ENCODE peak calls at places on chromosomes 7 and 10, in eight cellular contexts. One of them, this sample, is unnamed.

GRCh38 chr7:35630573-35630972 is 64.4 kb downstream of the HERPUD2 start:
- DNase-seq in left ventricle myocardium inferior: no peak
- DNase-seq in activated CD4-positive, alpha-beta T cell treated with anti-CD3 and anti-CD28 coated beads, Interleukin-2, amount 50 U/mL, for 1 hour: no peak
- DNase-seq in HCT116: no peak
- DNase-seq in kidney epithelial cell: no peak
- DNase-seq in left kidney: peak; percentile 8
- DNase-seq in NCI-H345: no peak
- DNase-seq in HEK293T: no peak
- DNase-seq in this sample: peak; percentile 12

GRCh38 chr10:47098238-47098637 is 187.0 kb downstream of the PTPN20 start:
- DNase-seq in left ventricle myocardium inferior: no peak
- DNase-seq in activated CD4-positive, alpha-beta T cell treated with anti-CD3 and anti-CD28 coated beads, Interleukin-2, amount 50 U/mL, for 1 hour: no peak
- DNase-seq in HCT116: no peak
- DNase-seq in kidney epithelial cell: no peak
- DNase-seq in left kidney: no peak
- DNase-seq in NCI-H345: no peak
- DNase-seq in HEK293T: no peak
- DNase-seq in this sample: no peak

GRCh38 chr10:11882646-11883375 is 59.7 kb downstream of the PROSER2 start:
- DNase-seq in left ventricle myocardium inferior: no peak
- DNase-seq in activated CD4-positive, alpha-beta T cell treated with anti-CD3 and anti-CD28 coated beads, Interleukin-2, amount 50 U/mL, for 1 hour: no peak
- DNase-seq in HCT116: no peak
- DNase-seq in kidney epithelial cell: no peak
- DNase-seq in left kidney: no peak
- DNase-seq in NCI-H345: no peak
- DNase-seq in HEK293T: no peak
- DNase-seq in this sample: no peak

GRCh38 chr10:78777466-78778256 is 291.1 kb upstream of the ZMIZ1 start:
- DNase-seq in left ventricle myocardium inferior: peak; percentile 73
- DNase-seq in activated CD4-positive, alpha-beta T cell treated with anti-CD3 and anti-CD28 coated beads, Interleukin-2, amount 50 U/mL, for 1 hour: no peak
- DNase-seq in HCT116: no peak
- DNase-seq in kidney epithelial cell: no peak
- DNase-seq in left kidney: peak; percentile 76
- DNase-seq in NCI-H345: no peak
- DNase-seq in HEK293T: peak; percentile 49
- DNase-seq in this sample: no peak

GRCh38 chr7:2158331-2159175 is 74.2 kb downstream of the MAD1L1 start:
- DNase-seq in left ventricle myocardium inferior: peak; percentile 8
- DNase-seq in activated CD4-positive, alpha-beta T cell treated with anti-CD3 and anti-CD28 coated beads, Interleukin-2, amount 50 U/mL, for 1 hour: no peak
- DNase-seq in HCT116: no peak
- DNase-seq in kidney epithelial cell: no peak
- DNase-seq in left kidney: no peak
- DNase-seq in NCI-H345: peak; percentile 57
- DNase-seq in HEK293T: no peak
- DNase-seq in this sample: no peak

GRCh38 chr7:33392143-33392542 is 262.8 kb downstream of the BBS9 start:
- DNase-seq in left ventricle myocardium inferior: no peak
- DNase-seq in activated CD4-positive, alpha-beta T cell treated with anti-CD3 and anti-CD28 coated beads, Interleukin-2, amount 50 U/mL, for 1 hour: no peak
- DNase-seq in HCT116: no peak
- DNase-seq in kidney epithelial cell: peak; percentile 1
- DNase-seq in left kidney: peak; percentile 32
- DNase-seq in NCI-H345: peak; percentile 98
- DNase-seq in HEK293T: no peak
- DNase-seq in this sample: no peak

GRCh38 chr7:151796091-151796870 is 80.6 kb downstream of the PRKAG2 start:
- DNase-seq in left ventricle myocardium inferior: peak; percentile 26
- DNase-seq in activated CD4-positive, alpha-beta T cell treated with anti-CD3 and anti-CD28 coated beads, Interleukin-2, amount 50 U/mL, for 1 hour: no peak
- DNase-seq in HCT116: peak; percentile 86
- DNase-seq in kidney epithelial cell: no peak
- DNase-seq in left kidney: no peak
- DNase-seq in NCI-H345: no peak
- DNase-seq in HEK293T: no peak
- DNase-seq in this sample: no peak

GRCh38 chr7:79570904-79571303 is 117.4 kb upstream of the MAGI2 start:
- DNase-seq in left ventricle myocardium inferior: no peak
- DNase-seq in activated CD4-positive, alpha-beta T cell treated with anti-CD3 and anti-CD28 coated beads, Interleukin-2, amount 50 U/mL, for 1 hour: no peak
- DNase-seq in HCT116: no peak
- DNase-seq in kidney epithelial cell: no peak
- DNase-seq in left kidney: peak; percentile 25
- DNase-seq in NCI-H345: no peak
- DNase-seq in HEK293T: no peak
- DNase-seq in this sample: no peak

GRCh38 chr7:116674508-116675173 is 2.6 kb downstream of the MET start:
- DNase-seq in left ventricle myocardium inferior: no peak
- DNase-seq in activated CD4-positive, alpha-beta T cell treated with anti-CD3 and anti-CD28 coated beads, Interleukin-2, amount 50 U/mL, for 1 hour: no peak
- DNase-seq in HCT116: no peak
- DNase-seq in kidney epithelial cell: no peak
- DNase-seq in left kidney: no peak
- DNase-seq in NCI-H345: no peak
- DNase-seq in HEK293T: no peak
- DNase-seq in this sample: no peak

GRCh38 chr10:109374215-109374614 is 549.1 kb downstream of the XPNPEP1 start:
- DNase-seq in left ventricle myocardium inferior: no peak
- DNase-seq in activated CD4-positive, alpha-beta T cell treated with anti-CD3 and anti-CD28 coated beads, Interleukin-2, amount 50 U/mL, for 1 hour: no peak
- DNase-seq in HCT116: no peak
- DNase-seq in kidney epithelial cell: peak; percentile 14
- DNase-seq in left kidney: no peak
- DNase-seq in NCI-H345: no peak
- DNase-seq in HEK293T: no peak
- DNase-seq in this sample: no peak

GRCh38 chr7:158064631-158065030 is 523.0 kb downstream of the PTPRN2 start:
- DNase-seq in left ventricle myocardium inferior: no peak
- DNase-seq in activated CD4-positive, alpha-beta T cell treated with anti-CD3 and anti-CD28 coated beads, Interleukin-2, amount 50 U/mL, for 1 hour: no peak
- DNase-seq in HCT116: no peak
- DNase-seq in kidney epithelial cell: no peak
- DNase-seq in left kidney: no peak
- DNase-seq in NCI-H345: peak; percentile 31
- DNase-seq in HEK293T: no peak
- DNase-seq in this sample: no peak

GRCh38 chr7:131074043-131074442 is 253.6 kb upstream of the MKLN1 start:
- DNase-seq in left ventricle myocardium inferior: no peak
- DNase-seq in activated CD4-positive, alpha-beta T cell treated with anti-CD3 and anti-CD28 coated beads, Interleukin-2, amount 50 U/mL, for 1 hour: no peak
- DNase-seq in HCT116: no peak
- DNase-seq in kidney epithelial cell: no peak
- DNase-seq in left kidney: no peak
- DNase-seq in NCI-H345: no peak
- DNase-seq in HEK293T: no peak
- DNase-seq in this sample: no peak

GRCh38 chr10:125495386-125495785 is 187.6 kb downstream of the TEX36 start:
- DNase-seq in left ventricle myocardium inferior: no peak
- DNase-seq in activated CD4-positive, alpha-beta T cell treated with anti-CD3 and anti-CD28 coated beads, Interleukin-2, amount 50 U/mL, for 1 hour: no peak
- DNase-seq in HCT116: no peak
- DNase-seq in kidney epithelial cell: no peak
- DNase-seq in left kidney: no peak
- DNase-seq in NCI-H345: no peak
- DNase-seq in HEK293T: no peak
- DNase-seq in this sample: no peak

GRCh38 chr7:98879198-98879988 is 1.1 kb downstream of the TRRAP start:
- DNase-seq in left ventricle myocardium inferior: no peak
- DNase-seq in activated CD4-positive, alpha-beta T cell treated with anti-CD3 and anti-CD28 coated beads, Interleukin-2, amount 50 U/mL, for 1 hour: peak; percentile 60
- DNase-seq in HCT116: peak; percentile 27
- DNase-seq in kidney epithelial cell: no peak
- DNase-seq in left kidney: peak; percentile 89
- DNase-seq in NCI-H345: peak; percentile 54
- DNase-seq in HEK293T: peak; percentile 46
- DNase-seq in this sample: no peak

GRCh38 chr7:155282671-155283070 is 15.0 kb upstream of the INSIG1 start:
- DNase-seq in left ventricle myocardium inferior: no peak
- DNase-seq in activated CD4-positive, alpha-beta T cell treated with anti-CD3 and anti-CD28 coated beads, Interleukin-2, amount 50 U/mL, for 1 hour: no peak
- DNase-seq in HCT116: no peak
- DNase-seq in kidney epithelial cell: no peak
- DNase-seq in left kidney: no peak
- DNase-seq in NCI-H345: no peak
- DNase-seq in HEK293T: no peak
- DNase-seq in this sample: no peak

GRCh38 chr10:105252908-105253307 is 611.8 kb downstream of the SORCS3 start:
- DNase-seq in left ventricle myocardium inferior: no peak
- DNase-seq in activated CD4-positive, alpha-beta T cell treated with anti-CD3 and anti-CD28 coated beads, Interleukin-2, amount 50 U/mL, for 1 hour: no peak
- DNase-seq in HCT116: no peak
- DNase-seq in kidney epithelial cell: peak; percentile 25
- DNase-seq in left kidney: peak; percentile 34
- DNase-seq in NCI-H345: peak; percentile 18
- DNase-seq in HEK293T: no peak
- DNase-seq in this sample: no peak

GRCh38 chr10:71212249-71213126 is at the start of gene UNC5B:
- DNase-seq in left ventricle myocardium inferior: peak; percentile 93
- DNase-seq in activated CD4-positive, alpha-beta T cell treated with anti-CD3 and anti-CD28 coated beads, Interleukin-2, amount 50 U/mL, for 1 hour: peak; percentile 43
- DNase-seq in HCT116: peak; percentile 76
- DNase-seq in kidney epithelial cell: no peak
- DNase-seq in left kidney: peak; percentile 98
- DNase-seq in NCI-H345: peak; percentile 80
- DNase-seq in HEK293T: peak; percentile 88
- DNase-seq in this sample: peak; percentile 79

GRCh38 chr7:146961617-146962016 is 845.0 kb downstream of the CNTNAP2 start:
- DNase-seq in left ventricle myocardium inferior: no peak
- DNase-seq in activated CD4-positive, alpha-beta T cell treated with anti-CD3 and anti-CD28 coated beads, Interleukin-2, amount 50 U/mL, for 1 hour: no peak
- DNase-seq in HCT116: no peak
- DNase-seq in kidney epithelial cell: peak; percentile 91
- DNase-seq in left kidney: no peak
- DNase-seq in NCI-H345: no peak
- DNase-seq in HEK293T: peak; percentile 16
- DNase-seq in this sample: peak; percentile 94

GRCh38 chr7:38311329-38311937 is 38.0 kb upstream of the TARP start:
- DNase-seq in left ventricle myocardium inferior: peak; percentile 36
- DNase-seq in activated CD4-positive, alpha-beta T cell treated with anti-CD3 and anti-CD28 coated beads, Interleukin-2, amount 50 U/mL, for 1 hour: no peak
- DNase-seq in HCT116: no peak
- DNase-seq in kidney epithelial cell: no peak
- DNase-seq in left kidney: peak; percentile 93
- DNase-seq in NCI-H345: peak; percentile 15
- DNase-seq in HEK293T: no peak
- DNase-seq in this sample: no peak

GRCh38 chr10:34286136-34286739 is 528.9 kb downstream of the PARD3 start:
- DNase-seq in left ventricle myocardium inferior: no peak
- DNase-seq in activated CD4-positive, alpha-beta T cell treated with anti-CD3 and anti-CD28 coated beads, Interleukin-2, amount 50 U/mL, for 1 hour: no peak
- DNase-seq in HCT116: peak; percentile 29
- DNase-seq in kidney epithelial cell: no peak
- DNase-seq in left kidney: no peak
- DNase-seq in NCI-H345: no peak
- DNase-seq in HEK293T: no peak
- DNase-seq in this sample: no peak

GRCh38 chr7:28658392-28658791 is 246.1 kb downstream of the CREB5 start:
- DNase-seq in left ventricle myocardium inferior: no peak
- DNase-seq in activated CD4-positive, alpha-beta T cell treated with anti-CD3 and anti-CD28 coated beads, Interleukin-2, amount 50 U/mL, for 1 hour: no peak
- DNase-seq in HCT116: no peak
- DNase-seq in kidney epithelial cell: no peak
- DNase-seq in left kidney: no peak
- DNase-seq in NCI-H345: no peak
- DNase-seq in HEK293T: no peak
- DNase-seq in this sample: no peak

GRCh38 chr7:102220929-102221850 is 65.5 kb upstream of the SH2B2 start:
- DNase-seq in left ventricle myocardium inferior: no peak
- DNase-seq in activated CD4-positive, alpha-beta T cell treated with anti-CD3 and anti-CD28 coated beads, Interleukin-2, amount 50 U/mL, for 1 hour: no peak
- DNase-seq in HCT116: no peak
- DNase-seq in kidney epithelial cell: peak; percentile 1
- DNase-seq in left kidney: peak; percentile 20
- DNase-seq in NCI-H345: no peak
- DNase-seq in HEK293T: no peak
- DNase-seq in this sample: peak; percentile 77